ENCODE peak calls at places on chromosomes 3 and 15, in four cellular contexts. One of them, this sample, is unnamed.

GRCh38 chr3:189235214-189235613 is 63.4 kb downstream of the TPRG1 start:
- DNase-seq in HL-60: no peak
- DNase-seq in K562: no peak
- DNase-seq in GM12878: no peak
- DNase-seq in this sample: no peak

GRCh38 chr3:196837819-196838420 is 29.8 kb upstream of the SENP5 start:
- DNase-seq in HL-60: peak
- DNase-seq in K562: peak
- DNase-seq in GM12878: peak
- DNase-seq in this sample: peak

GRCh38 chr3:71186816-71187215 is 396.7 kb downstream of the FOXP1 start:
- DNase-seq in HL-60: no peak
- DNase-seq in K562: no peak
- DNase-seq in GM12878: no peak
- DNase-seq in this sample: no peak

GRCh38 chr3:97497138-97497537 is 267.4 kb upstream of the ARL6 start:
- DNase-seq in HL-60: no peak
- DNase-seq in K562: no peak
- DNase-seq in GM12878: no peak
- DNase-seq in this sample: no peak

GRCh38 chr15:62125763-62126162 is 39.3 kb downstream of the C2CD4B start:
- DNase-seq in HL-60: no peak
- DNase-seq in K562: peak
- DNase-seq in GM12878: no peak
- DNase-seq in this sample: no peak

GRCh38 chr3:54931182-54931581 is 3.3 kb upstream of the LRTM1 start:
- DNase-seq in HL-60: no peak
- DNase-seq in K562: no peak
- DNase-seq in GM12878: no peak
- DNase-seq in this sample: no peak

GRCh38 chr3:72728958-72729467 is 119.2 kb downstream of the SHQ1 start:
- DNase-seq in HL-60: no peak
- DNase-seq in K562: peak
- DNase-seq in GM12878: no peak
- DNase-seq in this sample: no peak

GRCh38 chr3:128486692-128487537 is 6.1 kb downstream of the GATA2 start:
- DNase-seq in HL-60: no peak
- DNase-seq in K562: no peak
- DNase-seq in GM12878: no peak
- DNase-seq in this sample: no peak

GRCh38 chr15:70486451-70487379 is 276.6 kb downstream of the UACA start:
- DNase-seq in HL-60: peak
- DNase-seq in K562: no peak
- DNase-seq in GM12878: peak
- DNase-seq in this sample: no peak

GRCh38 chr3:187952849-187953248 is 201.1 kb upstream of the LPP start:
- DNase-seq in HL-60: no peak
- DNase-seq in K562: no peak
- DNase-seq in GM12878: no peak
- DNase-seq in this sample: no peak

GRCh38 chr3:168974628-168975403 is 688.7 kb downstream of the MECOM start:
- DNase-seq in HL-60: no peak
- DNase-seq in K562: no peak
- DNase-seq in GM12878: no peak
- DNase-seq in this sample: no peak

GRCh38 chr3:119175869-119176756 is 2.7 kb downstream of the UPK1B start:
- DNase-seq in HL-60: no peak
- DNase-seq in K562: no peak
- DNase-seq in GM12878: no peak
- DNase-seq in this sample: no peak

GRCh38 chr3:127865941-127866340 is 43.6 kb upstream of the MGLL start:
- DNase-seq in HL-60: no peak
- DNase-seq in K562: no peak
- DNase-seq in GM12878: no peak
- DNase-seq in this sample: no peak

GRCh38 chr3:154792828-154793227 is 287.3 kb upstream of the MME start:
- DNase-seq in HL-60: no peak
- DNase-seq in K562: no peak
- DNase-seq in GM12878: no peak
- DNase-seq in this sample: no peak

GRCh38 chr3:151091685-151092352 is 6.4 kb downstream of the MED12L start:
- DNase-seq in HL-60: no peak
- DNase-seq in K562: no peak
- DNase-seq in GM12878: no peak
- DNase-seq in this sample: no peak

GRCh38 chr3:39278616-39278935 is 1.3 kb downstream of the CX3CR1 start:
- DNase-seq in HL-60: no peak
- DNase-seq in K562: no peak
- DNase-seq in GM12878: no peak
- DNase-seq in this sample: no peak

GRCh38 chr3:169990431-169990830 is 23.8 kb downstream of the SEC62 start:
- DNase-seq in HL-60: no peak
- DNase-seq in K562: no peak
- DNase-seq in GM12878: no peak
- DNase-seq in this sample: no peak

GRCh38 chr3:41102053-41102556 is 97.2 kb upstream of the CTNNB1 start:
- DNase-seq in HL-60: no peak
- DNase-seq in K562: peak
- DNase-seq in GM12878: no peak
- DNase-seq in this sample: no peak

GRCh38 chr3:71325715-71326114 is 257.8 kb downstream of the FOXP1 start:
- DNase-seq in HL-60: no peak
- DNase-seq in K562: no peak
- DNase-seq in GM12878: no peak
- DNase-seq in this sample: no peak

GRCh38 chr3:127750226-127751031 is 71.9 kb downstream of the MGLL start:
- DNase-seq in HL-60: no peak
- DNase-seq in K562: no peak
- DNase-seq in GM12878: peak
- DNase-seq in this sample: no peak

GRCh38 chr3:147393261-147393964 is 12.9 kb downstream of the ZIC4 start:
- DNase-seq in HL-60: no peak
- DNase-seq in K562: peak
- DNase-seq in GM12878: no peak
- DNase-seq in this sample: no peak

GRCh38 chr3:124885466-124886167 is 1.5 kb downstream of the ITGB5 start:
- DNase-seq in HL-60: no peak
- DNase-seq in K562: no peak
- DNase-seq in GM12878: no peak
- DNase-seq in this sample: no peak

GRCh38 chr3:52471371-52472238 is 16.2 kb downstream of the NISCH start:
- DNase-seq in HL-60: no peak
- DNase-seq in K562: no peak
- DNase-seq in GM12878: no peak
- DNase-seq in this sample: no peak

GRCh38 chr15:45429974-45430792 is 51.8 kb upstream of the GATM start:
- DNase-seq in HL-60: peak
- DNase-seq in K562: peak
- DNase-seq in GM12878: no peak
- DNase-seq in this sample: peak

GRCh38 chr3:50587806-50588758 is 18.8 kb downstream of the HEMK1 start:
- DNase-seq in HL-60: no peak
- DNase-seq in K562: no peak
- DNase-seq in GM12878: peak
- DNase-seq in this sample: peak

GRCh38 chr3:52110502-52110901 is 43.7 kb downstream of the POC1A start:
- DNase-seq in HL-60: no peak
- DNase-seq in K562: no peak
- DNase-seq in GM12878: no peak
- DNase-seq in this sample: no peak

GRCh38 chr15:71653986-71654713 is 156.2 kb upstream of the NR2E3 start:
- DNase-seq in HL-60: no peak
- DNase-seq in K562: no peak
- DNase-seq in GM12878: no peak
- DNase-seq in this sample: no peak

GRCh38 chr3:183192650-183193300 is 30.2 kb upstream of the LAMP3 start:
- DNase-seq in HL-60: no peak
- DNase-seq in K562: no peak
- DNase-seq in GM12878: no peak
- DNase-seq in this sample: no peak

GRCh38 chr3:177150970-177151627 is 46.2 kb downstream of the TBL1XR1 start:
- DNase-seq in HL-60: no peak
- DNase-seq in K562: peak
- DNase-seq in GM12878: peak
- DNase-seq in this sample: no peak

GRCh38 chr3:187150599-187150998 is 11.3 kb upstream of the RPL39L start:
- DNase-seq in HL-60: no peak
- DNase-seq in K562: no peak
- DNase-seq in GM12878: no peak
- DNase-seq in this sample: no peak

GRCh38 chr3:146574173-146574572 is 29.8 kb upstream of the PLSCR1 start:
- DNase-seq in HL-60: no peak
- DNase-seq in K562: no peak
- DNase-seq in GM12878: no peak
- DNase-seq in this sample: no peak

GRCh38 chr15:57827021-57827420 is 120.5 kb downstream of the POLR2M start:
- DNase-seq in HL-60: no peak
- DNase-seq in K562: no peak
- DNase-seq in GM12878: peak
- DNase-seq in this sample: no peak

GRCh38 chr3:140777631-140778030 is 99.8 kb downstream of the TRIM42 start:
- DNase-seq in HL-60: no peak
- DNase-seq in K562: no peak
- DNase-seq in GM12878: no peak
- DNase-seq in this sample: no peak

GRCh38 chr3:188554404-188554803 is 400.4 kb downstream of the LPP start:
- DNase-seq in HL-60: no peak
- DNase-seq in K562: no peak
- DNase-seq in GM12878: no peak
- DNase-seq in this sample: no peak

GRCh38 chr3:189099031-189099471 is 72.7 kb upstream of the TPRG1 start:
- DNase-seq in HL-60: no peak
- DNase-seq in K562: no peak
- DNase-seq in GM12878: no peak
- DNase-seq in this sample: no peak

GRCh38 chr15:66747866-66748265 is 45.8 kb downstream of the SMAD6 start:
- DNase-seq in HL-60: no peak
- DNase-seq in K562: no peak
- DNase-seq in GM12878: no peak
- DNase-seq in this sample: no peak

GRCh38 chr3:13881536-13882410 is 1.9 kb upstream of the WNT7A start:
- DNase-seq in HL-60: no peak
- DNase-seq in K562: no peak
- DNase-seq in GM12878: no peak
- DNase-seq in this sample: no peak

GRCh38 chr3:172082269-172082668 is 42.9 kb downstream of the FNDC3B start:
- DNase-seq in HL-60: no peak
- DNase-seq in K562: no peak
- DNase-seq in GM12878: no peak
- DNase-seq in this sample: no peak
- TF ChIP-seq SPI1 in HL-60: no peak
- TF ChIP-seq SPI1 in K562: no peak
- TF ChIP-seq SPI1 in GM12878: no peak
- TF ChIP-seq SPI1 in this sample: no peak

GRCh38 chr3:123562547-123562946 is 22.3 kb downstream of the HACD2 start:
- DNase-seq in HL-60: no peak
- DNase-seq in K562: no peak
- DNase-seq in GM12878: no peak
- DNase-seq in this sample: no peak

GRCh38 chr3:123561188-123561587 is 23.7 kb downstream of the HACD2 start:
- DNase-seq in HL-60: no peak
- DNase-seq in K562: no peak
- DNase-seq in GM12878: no peak
- DNase-seq in this sample: no peak

GRCh38 chr3:123564056-123564455 is 20.8 kb downstream of the HACD2 start:
- DNase-seq in HL-60: no peak
- DNase-seq in K562: no peak
- DNase-seq in GM12878: no peak
- DNase-seq in this sample: no peak

DNA sequence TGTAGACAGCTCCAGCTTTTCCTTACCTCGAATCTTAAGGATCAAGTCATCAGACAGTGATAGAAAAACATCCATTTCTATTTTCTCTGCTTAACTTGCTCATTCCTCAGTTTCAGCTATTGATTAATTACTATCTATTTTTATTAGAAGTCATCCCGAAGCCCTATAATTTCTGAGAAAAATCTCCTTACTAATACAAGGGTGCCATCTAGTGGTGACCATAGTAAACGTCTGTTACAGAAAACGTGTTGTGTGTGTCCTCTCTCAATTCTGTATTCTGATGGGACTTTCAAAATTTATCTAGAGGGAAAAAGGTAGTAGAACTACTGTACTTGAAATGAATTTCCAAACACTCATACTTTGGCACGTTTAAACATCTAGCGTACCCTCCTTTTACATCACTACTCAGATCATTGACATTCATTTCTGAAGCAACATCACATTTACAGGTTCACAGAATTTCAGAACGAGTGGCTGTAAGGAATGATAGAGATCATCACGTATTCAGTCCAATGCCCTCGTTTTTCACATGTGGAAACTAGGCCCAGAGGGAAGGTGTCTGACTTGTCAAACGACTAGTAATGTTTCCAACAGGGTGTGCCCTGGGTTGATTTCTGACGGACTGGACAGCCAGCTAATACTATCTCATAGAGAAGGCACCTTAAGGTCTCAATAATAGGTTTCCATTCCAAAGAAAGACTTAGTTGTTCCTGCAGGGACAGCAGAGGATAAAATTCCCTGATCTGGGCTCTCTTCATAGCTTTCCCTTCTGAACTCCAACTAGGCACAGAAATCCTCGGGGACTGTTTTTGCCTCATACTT is 25.6 kb downstream of the HACD2 start:
- DNase-seq in HL-60: peak
- DNase-seq in K562: peak
- DNase-seq in GM12878: no peak
- DNase-seq in this sample: no peak
- TF ChIP-seq SPI1 in HL-60: no peak
- TF ChIP-seq SPI1 in K562: no peak
- TF ChIP-seq SPI1 in GM12878: no peak
- TF ChIP-seq SPI1 in this sample: no peak

GRCh38 chr3:143464850-143465249 is 345.3 kb downstream of the CHST2 start:
- DNase-seq in HL-60: no peak
- DNase-seq in K562: no peak
- DNase-seq in GM12878: no peak
- DNase-seq in this sample: no peak
- TF ChIP-seq SPI1 in HL-60: no peak
- TF ChIP-seq SPI1 in K562: no peak
- TF ChIP-seq SPI1 in GM12878: no peak
- TF ChIP-seq SPI1 in this sample: peak

GRCh38 chr3:136835079-136835816 is 16.3 kb downstream of the SLC35G2 start:
- DNase-seq in HL-60: no peak
- DNase-seq in K562: no peak
- DNase-seq in GM12878: no peak
- DNase-seq in this sample: no peak
- TF ChIP-seq SPI1 in HL-60: peak
- TF ChIP-seq SPI1 in K562: no peak
- TF ChIP-seq SPI1 in GM12878: no peak
- TF ChIP-seq SPI1 in this sample: no peak

GRCh38 chr3:15794303-15794771 is 3.4 kb downstream of the ANKRD28 start:
- DNase-seq in HL-60: no peak
- DNase-seq in K562: peak
- DNase-seq in GM12878: no peak
- DNase-seq in this sample: no peak
- TF ChIP-seq SPI1 in HL-60: no peak
- TF ChIP-seq SPI1 in K562: no peak
- TF ChIP-seq SPI1 in GM12878: no peak
- TF ChIP-seq SPI1 in this sample: no peak